ENCODE peak calls at places on chromosomes 3 and 15, in eight cellular contexts. Q is WERI-Rb-1; V is esophagus muscularis mucosa; L is vagina; R is aorta; Y is K562; B is CD4-positive, CD25-positive, alpha-beta regulatory T cell; C is fibroblast of lung. I is an unnamed sample.

GRCh38 chr3:185656321-185656840 is 70.3 kb downstream of the SENP2 start:
- DNase-seq in Q (no peak), V (peak; percentile 91), L (no peak), R (peak; percentile 83), Y (no peak), B (no peak), C (peak; percentile 99), I (no peak)

GRCh38 chr3:42732196-42732828 is 29.7 kb upstream of the HHATL start:
- DNase-seq in Q (no peak), V (no peak), L (no peak), R (no peak), Y (no peak), B (no peak), C (no peak), I (no peak)

GRCh38 chr15:91887921-91888373 is 34.4 kb downstream of the SLCO3A1 start:
- DNase-seq in Q (no peak), V (no peak), L (peak; percentile 71), R (no peak), Y (no peak), B (no peak), C (peak; percentile 23), I (no peak)

GRCh38 chr3:140258222-140258724 is 323.3 kb downstream of the CLSTN2 start:
- DNase-seq in Q (no peak), V (no peak), L (no peak), R (no peak), Y (no peak), B (no peak), C (no peak), I (no peak)

GRCh38 chr3:47266709-47267489 is 15.7 kb downstream of the KIF9 start:
- DNase-seq in Q (no peak), V (no peak), L (no peak), R (peak; percentile 88), Y (peak; percentile 78), B (no peak), C (peak; percentile 97), I (no peak)

GRCh38 chr3:144677118-144677517 is 705.5 kb downstream of the DIPK2A start:
- DNase-seq in Q (no peak), V (no peak), L (no peak), R (no peak), Y (no peak), B (no peak), C (no peak), I (no peak)

GRCh38 chr15:41797194-41797593 is 22.9 kb downstream of the MAPKBP1 start:
- DNase-seq in Q (peak; percentile 56), V (no peak), L (no peak), R (no peak), Y (no peak), B (no peak), C (no peak), I (no peak)

GRCh38 chr15:88803241-88803919 is at the start of gene ACAN:
- DNase-seq in Q (peak; percentile 20), V (no peak), L (no peak), R (no peak), Y (no peak), B (no peak), C (no peak), I (no peak)

DNA sequence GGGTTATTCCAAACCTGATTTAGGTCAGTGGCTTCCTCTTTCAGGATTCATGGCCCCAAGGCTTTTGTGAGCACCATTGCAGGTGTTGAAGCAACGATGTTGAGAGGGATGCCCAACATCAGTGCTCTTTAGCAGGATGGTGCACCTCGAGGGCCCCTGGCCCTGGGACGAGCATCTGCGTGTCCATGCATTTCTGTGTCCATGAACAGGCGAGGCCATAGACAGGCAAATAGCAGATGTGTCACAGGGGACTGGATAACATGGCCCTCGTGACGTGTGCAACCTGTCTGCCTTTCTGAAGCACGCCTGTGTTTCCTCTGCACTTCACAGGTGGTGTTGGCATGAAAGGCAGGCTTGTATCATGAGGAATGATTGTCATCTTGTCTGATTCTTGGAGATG is 132.3 kb downstream of the SNRPN start:
- DNase-seq in Q (no peak), V (no peak), L (peak; percentile 65), R (no peak), Y (no peak), B (no peak), C (no peak), I (no peak)
- H3K9me3 ChIP-seq in Q (no peaks in the 10 kb centered on the region), V (no peaks in the 10 kb centered on the region), L (peaks cover 53% of the 10 kb centered on the region), R (peaks cover 35% of the 10 kb centered on the region), Y (no peaks in the 10 kb centered on the region), B (peaks cover 83% of the 10 kb centered on the region), C (peaks cover 2% of the 10 kb centered on the region), I (peaks cover 17% of the 10 kb centered on the region)

GRCh38 chr3:6719999-6720398 is 140.9 kb upstream of the GRM7 start:
- DNase-seq in Q (no peak), V (no peak), L (no peak), R (no peak), Y (no peak), B (no peak), C (no peak), I (no peak)
- H3K9me3 ChIP-seq in Q (no peaks in the 10 kb centered on the region), V (no peaks in the 10 kb centered on the region), L (no peaks in the 10 kb centered on the region), R (peaks cover 1% of the 10 kb centered on the region), Y (no peaks in the 10 kb centered on the region), B (peaks cover 2% of the 10 kb centered on the region), C (no peaks in the 10 kb centered on the region), I (no peaks in the 10 kb centered on the region)

GRCh38 chr15:24068102-24068501 is 381.0 kb upstream of the NDN start:
- DNase-seq in Q (no peak), V (no peak), L (no peak), R (no peak), Y (no peak), B (no peak), C (no peak), I (no peak)
- H3K9me3 ChIP-seq in Q (no peaks in the 10 kb centered on the region), V (no peaks in the 10 kb centered on the region), L (no peaks in the 10 kb centered on the region), R (no peaks in the 10 kb centered on the region), Y (no peaks in the 10 kb centered on the region), B (peaks cover 11% of the 10 kb centered on the region), C (no peaks in the 10 kb centered on the region), I (peaks cover 2% of the 10 kb centered on the region)

DNA sequence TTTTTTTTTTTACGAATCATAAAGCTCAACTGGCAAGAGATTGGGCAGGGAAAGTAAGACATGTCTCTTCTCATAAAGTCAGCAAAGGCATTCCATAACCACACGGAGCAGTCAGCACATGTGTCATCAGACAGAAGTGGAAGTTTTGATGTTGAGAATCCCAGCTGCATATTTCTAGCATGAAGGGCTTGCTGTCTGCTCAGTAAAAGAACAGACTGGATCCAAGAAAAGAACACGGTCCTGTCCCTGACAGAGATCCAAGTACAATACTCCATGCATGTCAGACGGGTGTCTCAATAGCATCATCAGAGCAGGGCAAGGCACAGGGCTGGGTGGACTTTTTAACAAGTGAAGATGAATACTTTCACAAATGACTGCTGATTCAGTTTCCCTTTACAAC is 38.2 kb downstream of the ABI3BP start:
- DNase-seq in Q (no peak), V (no peak), L (peak; percentile 96), R (peak; percentile 53), Y (no peak), B (no peak), C (peak; percentile 82), I (no peak)
- H3K9me3 ChIP-seq in Q (peaks cover 2% of the 10 kb centered on the region), V (no peaks in the 10 kb centered on the region), L (no peaks in the 10 kb centered on the region), R (no peaks in the 10 kb centered on the region), Y (no peaks in the 10 kb centered on the region), B (peaks cover 2% of the 10 kb centered on the region), C (no peaks in the 10 kb centered on the region), I (no peaks in the 10 kb centered on the region)

DNA sequence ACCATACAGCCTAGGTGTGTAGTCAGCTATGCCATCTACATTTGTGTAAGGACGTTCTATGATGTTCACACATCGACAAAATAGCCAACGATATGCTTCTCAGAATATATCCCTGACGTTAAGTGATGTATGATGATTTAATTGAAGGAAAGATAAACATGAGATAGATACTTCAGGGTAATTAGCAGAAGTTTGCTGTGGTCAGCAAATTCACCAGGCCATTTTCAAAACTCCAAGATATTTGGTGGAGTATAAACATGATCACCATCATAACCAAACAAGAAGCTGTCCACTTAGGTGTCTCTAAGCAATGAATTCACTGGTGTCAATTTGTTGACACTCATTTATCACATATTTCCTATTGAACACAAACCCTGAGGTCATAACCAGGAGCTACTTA is 885.6 kb upstream of the NR2F2 start:
- DNase-seq in Q (no peak), V (no peak), L (no peak), R (no peak), Y (no peak), B (no peak), C (no peak), I (no peak)
- H3K9me3 ChIP-seq in Q (no peaks in the 10 kb centered on the region), V (no peaks in the 10 kb centered on the region), L (no peaks in the 10 kb centered on the region), R (no peaks in the 10 kb centered on the region), Y (no peaks in the 10 kb centered on the region), B (no peaks in the 10 kb centered on the region), C (no peaks in the 10 kb centered on the region), I (no peaks in the 10 kb centered on the region)

GRCh38 chr15:98057453-98057852 is 97.0 kb downstream of the ARRDC4 start:
- DNase-seq in Q (no peak), V (no peak), L (no peak), R (no peak), Y (no peak), B (no peak), C (no peak), I (no peak)
- H3K9me3 ChIP-seq in Q (no peaks in the 10 kb centered on the region), V (no peaks in the 10 kb centered on the region), L (peaks cover 8% of the 10 kb centered on the region), R (peaks cover 3% of the 10 kb centered on the region), Y (no peaks in the 10 kb centered on the region), B (peaks cover 8% of the 10 kb centered on the region), C (no peaks in the 10 kb centered on the region), I (no peaks in the 10 kb centered on the region)

DNA sequence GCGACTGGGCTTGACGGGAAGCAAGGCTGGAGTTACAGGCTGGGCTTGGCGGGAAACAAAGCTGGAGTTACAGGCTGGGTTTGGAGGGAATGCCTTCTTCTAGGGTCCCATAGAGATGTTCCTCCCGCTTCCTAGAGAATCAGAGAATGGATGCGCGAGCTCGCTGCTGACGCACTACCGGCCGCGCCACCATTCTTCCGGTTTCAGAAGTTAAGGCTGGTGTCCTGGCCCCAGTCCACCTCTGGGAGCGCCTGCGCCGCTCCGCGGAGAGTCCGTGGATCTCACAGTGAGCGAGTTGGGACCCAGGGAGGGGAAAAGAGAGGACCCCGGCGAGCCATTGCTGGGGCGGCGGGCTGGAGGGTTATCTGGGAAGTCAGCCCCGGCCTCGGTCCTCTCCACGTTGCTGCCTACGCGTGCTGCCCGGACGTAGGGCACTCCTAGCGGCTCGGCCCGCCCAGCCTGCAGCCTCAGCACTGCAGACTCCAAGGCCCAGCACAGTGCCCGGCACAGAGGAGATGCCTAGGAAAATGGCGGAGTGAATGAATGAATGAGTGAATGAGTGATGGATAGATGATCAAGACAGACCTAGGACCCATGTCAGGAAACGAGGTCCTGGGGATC is at the start of gene ZNF502:
- DNase-seq in Q (peak; percentile 92), V (peak; percentile 95), L (no peak), R (peak; percentile 91), Y (peak; percentile 44), B (peak; percentile 52), C (peak; percentile 93), I (peak; percentile 10)
- H3K9me3 ChIP-seq in Q (peaks cover 20% of the 10 kb centered on the region), V (no peaks in the 10 kb centered on the region), L (peaks cover 2% of the 10 kb centered on the region), R (peaks cover 4% of the 10 kb centered on the region), Y (peaks cover 12% of the 10 kb centered on the region), B (peaks cover 20% of the 10 kb centered on the region), C (no peaks in the 10 kb centered on the region), I (no peaks in the 10 kb centered on the region)

DNA sequence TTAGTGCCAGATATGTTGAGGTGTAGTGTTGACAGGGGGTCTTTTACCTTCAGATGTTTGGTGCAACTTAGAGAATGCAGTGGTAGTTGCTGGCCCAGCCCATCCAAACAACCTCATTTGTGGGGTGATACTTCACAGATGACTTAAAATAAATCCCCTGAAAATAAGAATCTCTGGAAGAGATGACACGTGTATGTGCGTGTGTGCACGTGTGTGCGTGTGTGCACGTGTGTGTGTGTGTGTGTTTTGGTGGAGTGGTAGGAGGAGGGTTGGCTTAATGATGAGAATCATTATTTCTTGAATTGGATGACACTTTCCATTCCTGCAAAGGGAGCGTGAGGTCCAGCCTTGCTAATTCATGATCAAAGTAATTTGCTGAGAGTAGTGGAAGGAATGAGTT is 31.9 kb downstream of the SNRPN start:
- DNase-seq in Q (no peak), V (no peak), L (no peak), R (no peak), Y (no peak), B (no peak), C (no peak), I (no peak)
- H3K9me3 ChIP-seq in Q (no peaks in the 10 kb centered on the region), V (no peaks in the 10 kb centered on the region), L (peaks cover 22% of the 10 kb centered on the region), R (peaks cover 4% of the 10 kb centered on the region), Y (no peaks in the 10 kb centered on the region), B (peaks cover 61% of the 10 kb centered on the region), C (no peaks in the 10 kb centered on the region), I (peaks cover 4% of the 10 kb centered on the region)

GRCh38 chr15:27342991-27343390 is 372.0 kb downstream of the GABRG3 start:
- DNase-seq in Q (peak; percentile 56), V (peak; percentile 57), L (no peak), R (no peak), Y (no peak), B (no peak), C (no peak), I (no peak)
- H3K9me3 ChIP-seq in Q (no peaks in the 10 kb centered on the region), V (no peaks in the 10 kb centered on the region), L (no peaks in the 10 kb centered on the region), R (peaks cover 2% of the 10 kb centered on the region), Y (no peaks in the 10 kb centered on the region), B (no peaks in the 10 kb centered on the region), C (no peaks in the 10 kb centered on the region), I (no peaks in the 10 kb centered on the region)